ENCODE peak calls at places on chromosomes 5 and 9, in eight cellular contexts. P, R, O, L, W, G, T and J are unnamed samples.

GRCh38 chr5:74184649-74185048 is 455.9 kb downstream of the ENC1 start:
- DNase-seq in T (no peak), R (no peak), O (no peak), W (no peak), P (no peak), L (no peak), G (no peak), J (no peak)

GRCh38 chr9:81753436-81753835 is 64.1 kb upstream of the TLE1 start:
- DNase-seq in W (no peak), T (no peak), P (no peak), R (no peak), G (no peak), O (no peak), L (no peak), J (no peak)

GRCh38 chr5:141611289-141611688 is 7.5 kb downstream of the DIAPH1 start:
- DNase-seq in R (no peak), T (no peak), O (no peak), P (no peak), W (no peak), L (no peak), G (no peak), J (no peak)

GRCh38 chr5:167940911-167941310 is 350.5 kb upstream of the WWC1 start:
- DNase-seq in O (no peak), P (no peak), G (no peak), W (no peak), R (no peak), T (no peak), L (no peak), J (no peak)

GRCh38 chr5:128228506-128228905 is 144.9 kb downstream of the SLC12A2 start:
- DNase-seq in W (no peak), P (no peak), T (no peak), G (no peak), R (no peak), O (no peak), L (no peak), J (no peak)

GRCh38 chr5:142627371-142628217 is 58.3 kb downstream of the FGF1 start:
- DNase-seq in O (no peak), G (no peak), P (no peak), W (no peak), R (no peak), L (peak), T (no peak), J (no peak)

GRCh38 chr9:131257266-131258025 is 18.9 kb downstream of the FAM78A start:
- DNase-seq in T (no peak), G (no peak), W (no peak), L (no peak), O (no peak), R (no peak), P (no peak), J (no peak)

GRCh38 chr5:3428355-3428754 is 167.3 kb upstream of the IRX1 start:
- DNase-seq in R (no peak), L (peak), P (no peak), W (no peak), T (no peak), G (no peak), O (no peak), J (no peak)

GRCh38 chr5:101390317-101390908 is 487.3 kb upstream of the ST8SIA4 start:
- DNase-seq in L (peak), O (no peak), P (peak), T (peak), W (no peak), G (no peak), R (peak), J (no peak)

GRCh38 chr5:57221049-57221568 is 47.2 kb downstream of the GPBP1 start:
- DNase-seq in P (peak), O (no peak), G (no peak), W (peak), T (peak), R (no peak), L (peak), J (no peak)

GRCh38 chr9:136305822-136306690 is 2.2 kb upstream of the CCDC187 start:
- DNase-seq in L (no peak), O (no peak), R (no peak), P (no peak), G (no peak), T (no peak), W (no peak), J (no peak)

GRCh38 chr9:86175223-86175622 is 75.9 kb upstream of the GOLM1 start:
- DNase-seq in G (no peak), T (no peak), W (no peak), O (no peak), P (no peak), L (no peak), R (no peak), J (no peak)

GRCh38 chr5:79503794-79504495 is 10.0 kb downstream of the HOMER1 start:
- DNase-seq in O (no peak), R (no peak), L (no peak), T (no peak), W (no peak), G (no peak), P (no peak), J (no peak)

GRCh38 chr9:135087489-135087791 is at the start of gene OLFM1:
- DNase-seq in O (peak), T (peak), P (no peak), L (peak), R (peak), G (peak), W (no peak), J (peak)

GRCh38 chr5:143714629-143715028 is 97.3 kb upstream of the HMHB1 start:
- DNase-seq in W (no peak), T (peak), L (no peak), O (no peak), P (no peak), G (no peak), R (no peak), J (peak)

GRCh38 chr9:88835038-88835466 is 156.2 kb upstream of the S1PR3 start:
- DNase-seq in L (no peak), T (peak), G (no peak), O (no peak), P (peak), R (no peak), W (peak), J (no peak)

GRCh38 chr5:35785601-35786085 is 71.0 kb upstream of the IL7R start:
- DNase-seq in L (no peak), W (no peak), T (no peak), G (no peak), O (no peak), P (peak), R (no peak), J (no peak)

GRCh38 chr9:99634185-99634584 is 187.5 kb upstream of the NR4A3 start:
- DNase-seq in W (no peak), T (no peak), O (no peak), G (no peak), P (peak), L (no peak), R (no peak), J (no peak)

GRCh38 chr5:139374909-139375308 is 8.2 kb downstream of the SLC23A1 start:
- DNase-seq in W (no peak), P (no peak), T (no peak), G (no peak), O (no peak), R (no peak), L (no peak), J (peak)

GRCh38 chr9:114094971-114095370 is 4.1 kb downstream of the KIF12 start:
- DNase-seq in O (no peak), T (no peak), L (no peak), P (no peak), W (no peak), R (no peak), G (no peak), J (peak)

GRCh38 chr9:121885345-121885901 is 207.7 kb downstream of the TTLL11 start:
- DNase-seq in T (peak), W (no peak), G (no peak), P (no peak), O (no peak), L (no peak), R (no peak), J (no peak)

GRCh38 chr5:16497546-16497945 is 31.9 kb upstream of the ZNF622 start:
- DNase-seq in R (no peak), W (no peak), T (no peak), G (no peak), L (no peak), O (no peak), P (no peak), J (no peak)

GRCh38 chr9:121350993-121351561 is 19.0 kb downstream of the STOM start:
- DNase-seq in W (no peak), P (no peak), G (no peak), T (peak), L (peak), R (peak), O (peak), J (no peak)

GRCh38 chr5:103467831-103468230 is 94.8 kb downstream of the NUDT12 start:
- DNase-seq in L (no peak), O (no peak), G (no peak), P (no peak), R (no peak), T (no peak), W (no peak), J (no peak)

GRCh38 chr9:114606597-114607207 is 4.4 kb upstream of the TMEM268 start:
- DNase-seq in L (no peak), G (no peak), O (no peak), R (no peak), P (no peak), W (no peak), T (peak), J (no peak)

GRCh38 chr5:15995206-15996052 is 184.2 kb downstream of the MARCHF11 start:
- DNase-seq in W (no peak), P (peak), O (no peak), T (peak), R (no peak), G (no peak), L (peak), J (no peak)

GRCh38 chr5:149227168-149227826 is 44.4 kb upstream of the AFAP1L1 start:
- DNase-seq in W (no peak), R (no peak), G (no peak), L (no peak), T (peak), P (no peak), O (no peak), J (no peak)

GRCh38 chr9:72509053-72509452 is 12.4 kb upstream of the TMC1 start:
- DNase-seq in W (no peak), O (no peak), P (no peak), L (no peak), G (no peak), R (no peak), T (peak), J (no peak)

GRCh38 chr9:114372971-114373591 is 14.7 kb downstream of the AKNA start:
- DNase-seq in P (peak), T (peak), R (peak), O (peak), L (peak), W (peak), G (no peak), J (peak)

GRCh38 chr5:133883916-133884315 is 84.5 kb downstream of the C5orf15 start:
- DNase-seq in T (no peak), P (no peak), L (no peak), R (no peak), G (no peak), W (no peak), O (no peak), J (peak)

GRCh38 chr5:138649775-138650174 is 74.6 kb upstream of the HSPA9 start:
- DNase-seq in O (no peak), W (no peak), T (no peak), G (no peak), R (no peak), P (no peak), L (no peak), J (no peak)

GRCh38 chr9:120344230-120344629 is 235.7 kb downstream of the CDK5RAP2 start:
- DNase-seq in G (no peak), L (no peak), W (no peak), T (peak), O (no peak), R (no peak), P (no peak), J (no peak)